ENCODE peak calls at places on chromosome 21, in nine cellular contexts. A is A172, S is cardiac muscle cell, V is NCI-H1417, J is GDM1, Z is ACHN, E is NCI-H1694 treated with DMSO at 0.1 percent for 48 hours, F is SW480, R is H7. T is an unnamed sample.

GRCh38 chr21:36966066-36966845 is at the start of gene HLCS:
- DNase-seq in A (peak), S (peak), V (peak), J (peak), Z (peak), E (peak), F (peak), R (peak), T (peak)

GRCh38 chr21:28392436-28392835 is 600.2 kb downstream of the LTN1 start:
- DNase-seq in A (no peak), S (no peak), V (peak), J (no peak), Z (no peak), E (no peak), F (no peak), R (no peak), T (no peak)

GRCh38 chr21:35658242-35658641 is 402.1 kb downstream of the SETD4 start:
- DNase-seq in A (peak), S (peak), V (no peak), J (peak), Z (no peak), E (no peak), F (no peak), R (no peak), T (no peak)

GRCh38 chr21:32392299-32392879 is 423 bp downstream of the URB1 start:
- DNase-seq in A (peak), S (no peak), V (no peak), J (no peak), Z (no peak), E (no peak), F (no peak), R (no peak), T (no peak)

GRCh38 chr21:46404306-46404705 is 54.4 kb upstream of the DIP2A start:
- DNase-seq in A (no peak), S (no peak), V (no peak), J (no peak), Z (no peak), E (no peak), F (no peak), R (no peak), T (no peak)

GRCh38 chr21:26925122-26925521 is 41.8 kb downstream of the ADAMTS5 start:
- DNase-seq in A (no peak), S (no peak), V (no peak), J (no peak), Z (no peak), E (no peak), F (no peak), R (no peak), T (no peak)

GRCh38 chr21:26449161-26449560 is 123.9 kb downstream of the CYYR1 start:
- DNase-seq in A (no peak), S (peak), V (peak), J (no peak), Z (no peak), E (no peak), F (no peak), R (no peak), T (no peak)

GRCh38 chr21:41634211-41634694 is 126.3 kb upstream of the TMPRSS2 start:
- DNase-seq in A (no peak), S (no peak), V (no peak), J (no peak), Z (no peak), E (no peak), F (peak), R (peak), T (no peak)

GRCh38 chr21:44647222-44647552 is 973 bp downstream of the KRTAP10-11 start:
- DNase-seq in A (no peak), S (no peak), V (peak), J (no peak), Z (no peak), E (no peak), F (no peak), R (peak), T (no peak)

GRCh38 chr21:26652891-26653290 is 79.8 kb upstream of the CYYR1 start:
- DNase-seq in A (no peak), S (no peak), V (no peak), J (no peak), Z (no peak), E (no peak), F (no peak), R (no peak), T (no peak)

GRCh38 chr21:15788847-15789548 is 59.2 kb downstream of the USP25 start:
- DNase-seq in A (peak), S (peak), V (no peak), J (no peak), Z (no peak), E (no peak), F (no peak), R (no peak), T (no peak)

GRCh38 chr21:26212220-26212619 is 41.6 kb upstream of the APP start:
- DNase-seq in A (no peak), S (no peak), V (no peak), J (no peak), Z (no peak), E (no peak), F (no peak), R (peak), T (no peak)

GRCh38 chr21:27275294-27275927 is 308.5 kb upstream of the ADAMTS5 start:
- DNase-seq in A (peak), S (peak), V (no peak), J (no peak), Z (peak), E (peak), F (no peak), R (no peak), T (no peak)

GRCh38 chr21:45869121-45870007 is 112.2 kb upstream of the COL6A1 start:
- DNase-seq in A (peak), S (peak), V (no peak), J (no peak), Z (no peak), E (no peak), F (no peak), R (no peak), T (no peak)

GRCh38 chr21:26124421-26124833 is 46.1 kb downstream of the APP start:
- DNase-seq in A (no peak), S (peak), V (peak), J (no peak), Z (no peak), E (no peak), F (no peak), R (no peak), T (no peak)

GRCh38 chr21:28832013-28832714 is 160.5 kb downstream of the LTN1 start:
- DNase-seq in A (peak), S (peak), V (no peak), J (peak), Z (no peak), E (no peak), F (peak), R (no peak), T (no peak)

T was measured in effector CD8-positive, alpha-beta T cell.